ENCODE peak calls at places on chromosomes 4 and X, in eight cellular contexts. W is tibial nerve; P is pancreas; D is brain microvascular endothelial cell; Z is heart left ventricle; G is tibial artery; V is CD4-positive, alpha-beta memory T cell; E is neural progenitor cell. L is an unnamed sample. For H3K27me3, the result is how much of the 10 kb centered on the place peaks cover.

GRCh38 chrX:22974616-22975015 is 25.1 kb upstream of the DDX53 start:
- DNase-seq in E (no peak), Z (no peak), V (no peak), W (no peak), P (no peak), G (no peak), D (no peak), L (no peak)

GRCh38 chr4:108527729-108528128 is 92.6 kb upstream of the RPL34 start:
- DNase-seq in E (no peak), V (peak), P (no peak), G (no peak), W (no peak), D (no peak), Z (no peak), L (no peak)

GRCh38 chr4:158538176-158538575 is 16.5 kb downstream of the RXFP1 start:
- DNase-seq in P (no peak), G (no peak), W (no peak), D (peak), V (no peak), Z (no peak), E (no peak), L (no peak)

GRCh38 chr4:126939401-126939800 is 693.4 kb upstream of the INTU start:
- DNase-seq in V (no peak), D (peak), G (no peak), Z (no peak), E (no peak), W (no peak), P (no peak), L (no peak)

GRCh38 chr4:54703182-54703581 is 45.4 kb downstream of the KIT start:
- DNase-seq in P (no peak), W (no peak), G (no peak), E (no peak), D (no peak), Z (no peak), V (no peak), L (no peak)

GRCh38 chr4:180923476-180923875 is 1319.7 kb upstream of the TENM3 start:
- DNase-seq in V (no peak), Z (no peak), G (no peak), P (no peak), E (no peak), W (no peak), D (no peak), L (no peak)

GRCh38 chrX:9885150-9885549 is 82.0 kb upstream of the CLDN34 start:
- DNase-seq in V (peak), W (no peak), P (peak), D (peak), G (peak), E (peak), Z (peak), L (peak)

GRCh38 chr4:113555868-113556267 is 205.7 kb downstream of the CAMK2D start:
- DNase-seq in Z (peak), V (no peak), E (no peak), W (no peak), P (no peak), D (no peak), G (no peak), L (no peak)

GRCh38 chrX:96244955-96245354 is 439.7 kb upstream of the DIAPH2 start:
- DNase-seq in Z (no peak), E (no peak), P (no peak), G (no peak), V (no peak), D (no peak), W (no peak), L (no peak)

GRCh38 chr4:158826882-158827281 is 58.1 kb downstream of the FNIP2 start:
- DNase-seq in P (peak), D (no peak), G (no peak), V (peak), E (no peak), W (no peak), Z (no peak), L (no peak)

GRCh38 chrX:47611926-47612325 is 7.7 kb downstream of the SYN1 start:
- DNase-seq in Z (no peak), G (no peak), V (no peak), P (no peak), D (no peak), E (no peak), W (no peak), L (no peak)

GRCh38 chrX:47540754-47541538 is 20.1 kb upstream of the ARAF start:
- DNase-seq in G (peak), E (peak), W (peak), V (no peak), D (peak), P (peak), Z (peak), L (peak)

GRCh38 chr4:169243808-169244207 is 26.9 kb downstream of the SH3RF1 start:
- DNase-seq in W (no peak), D (peak), V (no peak), Z (no peak), P (no peak), G (no peak), E (peak), L (no peak)

GRCh38 chr4:87497141-87497540 is 32.0 kb downstream of the SPARCL1 start:
- DNase-seq in E (peak), P (no peak), Z (no peak), W (no peak), G (no peak), D (no peak), V (no peak), L (no peak)

GRCh38 chrX:38154818-38155217 is 65.9 kb downstream of the SRPX start:
- DNase-seq in V (no peak), P (no peak), W (no peak), E (no peak), Z (no peak), G (peak), D (no peak), L (no peak)

GRCh38 chrX:48800574-48801280 is 1.1 kb upstream of the HDAC6 start:
- DNase-seq in P (no peak), Z (no peak), G (no peak), E (no peak), W (no peak), V (no peak), D (no peak), L (no peak)

GRCh38 chr4:81833596-81833995 is 361.9 kb upstream of the RASGEF1B start:
- DNase-seq in G (no peak), W (no peak), V (no peak), P (no peak), D (no peak), E (peak), Z (no peak), L (no peak)

GRCh38 chrX:19017271-19017670 is 33.4 kb upstream of the PHKA2 start:
- DNase-seq in G (no peak), Z (no peak), E (peak), P (no peak), D (no peak), V (no peak), W (no peak), L (no peak)

GRCh38 chr4:153684182-153685073 is at the start of gene TLR2:
- DNase-seq in W (peak), Z (peak), D (no peak), P (peak), V (peak), E (peak), G (peak), L (peak)

GRCh38 chr4:121070696-121071639 is 1.4 kb downstream of the NDNF start:
- DNase-seq in W (peak), D (no peak), G (peak), Z (peak), E (peak), P (peak), V (peak), L (peak)

GRCh38 chrX:54928876-54929275 is 8.3 kb downstream of the TRO start:
- DNase-seq in E (no peak), D (no peak), V (no peak), P (no peak), Z (no peak), W (no peak), G (no peak), L (no peak)

GRCh38 chr4:24471623-24472510 is 112.5 kb downstream of the DHX15 start:
- DNase-seq in V (peak), D (no peak), Z (peak), E (peak), P (peak), W (no peak), G (no peak), L (peak)

GRCh38 chr4:106868381-106869035 is 167.6 kb downstream of the DKK2 start:
- DNase-seq in G (no peak), W (no peak), E (no peak), P (no peak), Z (no peak), V (no peak), D (peak), L (no peak)

GRCh38 chr4:182863501-182863900 is 53.7 kb downstream of the DCTD start:
- DNase-seq in V (no peak), G (no peak), D (no peak), P (no peak), E (no peak), Z (no peak), W (no peak), L (no peak)

GRCh38 chrX:37906357-37906756 is 59.0 kb upstream of the DYNLT3 start:
- DNase-seq in D (no peak), P (no peak), V (no peak), G (no peak), E (no peak), W (no peak), Z (no peak), L (no peak)

GRCh38 chr4:28886934-28887333 is 1833.2 kb upstream of the PCDH7 start:
- DNase-seq in V (no peak), W (no peak), P (no peak), D (no peak), G (no peak), Z (no peak), E (no peak), L (no peak)

GRCh38 chr4:40829586-40829985 is 79.8 kb downstream of the NSUN7 start:
- DNase-seq in P (no peak), D (no peak), G (no peak), V (no peak), E (no peak), Z (no peak), W (no peak), L (peak)

GRCh38 chr4:96642486-96642885 is 802.6 kb downstream of the PDHA2 start:
- DNase-seq in P (no peak), G (no peak), Z (no peak), W (no peak), V (no peak), D (no peak), E (peak), L (no peak)

GRCh38 chr4:78644744-78645330 is 93.3 kb downstream of the ANXA3 start:
- DNase-seq in W (peak), D (peak), V (peak), E (peak), Z (peak), G (peak), P (peak), L (peak)

GRCh38 chrX:101925733-101926132 is 6.1 kb downstream of the ZMAT1 start:
- DNase-seq in W (no peak), V (no peak), G (no peak), D (no peak), E (no peak), P (no peak), Z (no peak), L (no peak)

GRCh38 chrX:118536687-118537461 is 41.3 kb downstream of the DOCK11 start:
- DNase-seq in P (no peak), V (peak), Z (no peak), G (no peak), W (no peak), E (peak), D (peak), L (no peak)

GRCh38 chr4:73309211-73309610 is 50.6 kb upstream of the ANKRD17 start:
- DNase-seq in G (no peak), P (no peak), W (no peak), V (no peak), D (no peak), E (no peak), Z (no peak), L (no peak)

GRCh38 chrX:149392896-149393295 is 112.2 kb downstream of the IDS start:
- DNase-seq in Z (no peak), D (no peak), W (no peak), P (no peak), V (no peak), G (no peak), E (no peak), L (no peak)

DNA sequence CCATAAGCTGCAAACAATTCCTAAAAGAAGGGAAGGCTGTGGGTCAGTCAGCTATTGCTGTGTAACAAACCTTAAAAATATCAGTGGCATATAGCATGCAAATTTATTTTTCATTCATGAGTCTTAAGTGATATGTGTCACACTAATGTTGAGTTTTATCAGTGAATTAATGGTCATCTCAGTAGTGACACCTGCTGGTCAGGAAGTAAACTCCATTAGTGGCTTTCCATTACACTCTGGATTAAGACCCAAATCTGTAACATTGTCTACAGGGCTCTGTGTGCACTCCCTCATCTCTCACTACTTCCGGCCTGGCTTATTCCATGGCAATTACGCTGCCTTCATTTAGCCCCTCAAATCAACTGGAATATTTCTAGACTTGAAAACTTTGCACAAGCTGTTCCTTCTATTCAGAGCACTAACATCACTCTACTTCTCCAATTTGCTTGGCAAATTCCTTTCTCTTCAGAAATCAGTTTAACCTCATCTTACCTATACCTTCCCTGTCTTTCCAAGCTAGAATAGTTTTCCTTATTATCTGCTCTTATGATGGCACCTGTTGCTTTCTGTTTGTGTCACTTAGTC is 217.3 kb upstream of the TAPT1 start:
- DNase-seq in V (peak), E (peak), G (no peak), P (no peak), W (no peak), Z (no peak), D (peak), L (no peak)
- H3K27me3 ChIP-seq in V (under half), E (half or more), G (under half), P (under half), W (under half), Z (under half), D (under half), L (under half)

GRCh38 chr4:1405636-1406415 is 416 bp downstream of the NKX1-1 start:
- DNase-seq in Z (peak), V (no peak), P (no peak), D (no peak), G (no peak), E (no peak), W (no peak), L (peak)
- H3K27me3 ChIP-seq in Z (half or more), V (under half), P (under half), D (half or more), G (half or more), E (half or more), W (under half), L (half or more)

GRCh38 chr4:3462321-3462789 is 751 bp upstream of the DOK7 start:
- DNase-seq in P (peak), E (no peak), D (no peak), V (no peak), W (no peak), Z (no peak), G (no peak), L (no peak)

GRCh38 chr4:3462790-3463415 is at the start of gene DOK7:
- DNase-seq in Z (peak), G (no peak), E (peak), P (peak), D (no peak), V (no peak), W (no peak), L (no peak)

GRCh38 chr4:3458371-3458770 is 4.7 kb upstream of the DOK7 start:
- DNase-seq in Z (no peak), P (no peak), D (no peak), E (no peak), W (no peak), V (no peak), G (no peak), L (no peak)

GRCh38 chr4:3461515-3462291 is 1.4 kb upstream of the DOK7 start:
- DNase-seq in P (peak), Z (peak), E (no peak), V (no peak), G (no peak), D (no peak), W (no peak), L (peak)

DNA sequence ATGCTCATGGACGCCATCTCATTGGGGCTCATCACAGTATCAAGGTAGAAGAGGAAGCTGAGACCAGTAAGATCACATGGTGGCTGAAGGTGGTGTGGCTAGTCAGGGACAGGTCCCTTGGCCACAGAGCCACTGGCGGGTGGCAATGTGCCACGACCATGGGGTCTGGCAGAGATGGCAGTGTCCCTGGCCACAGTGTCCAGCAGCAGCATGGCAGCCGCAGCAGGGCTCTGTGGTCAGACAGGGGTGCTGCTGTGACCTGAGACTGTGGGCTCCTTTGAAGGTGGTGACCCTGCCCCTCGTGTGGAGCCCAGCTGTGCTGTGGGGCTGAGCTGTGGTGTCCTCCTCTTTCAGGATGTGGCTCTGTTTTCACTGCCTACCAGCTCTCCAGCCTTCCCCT is 2.2 kb upstream of the DOK7 start:
- DNase-seq in Z (no peak), P (no peak), V (no peak), E (no peak), G (no peak), D (no peak), W (no peak), L (peak)
- H3K27me3 ChIP-seq in Z (under half), P (under half), V (under half), E (half or more), G (under half), D (under half), W (under half), L (under half)

DNA sequence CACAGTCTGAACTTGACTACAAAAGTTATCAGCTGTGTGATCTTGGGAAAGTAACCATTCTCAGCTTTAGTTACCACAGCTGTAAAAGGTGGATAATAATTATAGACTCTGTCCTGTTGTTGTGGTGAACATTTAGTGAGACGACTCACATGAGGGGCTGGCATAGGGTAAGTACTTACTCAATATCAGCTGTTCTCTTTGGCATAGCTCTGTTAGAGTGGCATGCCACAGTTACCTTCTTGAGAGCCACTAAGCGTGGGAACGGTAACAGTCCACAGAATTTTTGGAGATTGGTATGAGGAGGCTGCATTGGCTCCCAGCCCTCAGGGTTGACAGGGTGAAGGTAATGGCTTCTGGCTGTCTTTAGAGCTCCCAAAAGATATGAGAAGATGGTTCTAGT is 13.2 kb upstream of the HAND2 start:
- DNase-seq in Z (no peak), P (no peak), V (no peak), G (no peak), E (no peak), W (no peak), D (no peak), L (no peak)
- H3K27me3 ChIP-seq in Z (under half), P (under half), V (under half), G (under half), E (half or more), W (under half), D (under half), L (half or more)

DNA sequence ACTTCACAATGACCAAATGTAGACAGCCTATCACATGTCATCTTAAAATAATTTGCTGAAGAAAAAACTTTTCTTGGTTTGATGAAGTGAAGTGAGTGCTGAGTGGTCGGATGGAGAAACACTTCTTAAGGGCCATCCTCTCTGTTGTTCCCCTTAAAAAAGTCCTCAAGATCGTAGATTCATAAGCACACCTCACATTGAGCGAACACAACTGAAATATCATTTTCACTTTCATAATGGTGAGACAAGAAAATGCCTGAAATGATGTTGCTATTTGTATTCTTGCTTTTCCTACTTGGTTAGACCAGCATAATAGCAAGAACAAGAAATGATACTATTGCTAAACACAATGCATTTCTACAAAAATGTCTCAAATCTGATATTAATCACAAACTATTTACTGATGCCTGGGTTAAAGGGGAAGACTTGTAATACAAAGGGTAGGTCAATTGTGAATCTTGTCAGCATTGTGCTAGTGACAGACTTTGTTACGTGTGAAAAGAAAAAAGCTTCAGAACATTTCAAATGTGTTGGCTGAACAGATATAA is 305.6 kb upstream of the NR3C2 start:
- DNase-seq in P (no peak), G (no peak), W (no peak), V (no peak), D (no peak), E (no peak), Z (no peak), L (no peak)
- H3K27me3 ChIP-seq in P (under half), G (under half), W (under half), V (under half), D (under half), E (under half), Z (under half), L (under half)

GRCh38 chr4:110620352-110621327 is 2.2 kb downstream of the PITX2 start:
- DNase-seq in G (no peak), V (no peak), P (no peak), W (no peak), E (peak), D (no peak), Z (no peak), L (no peak)
- H3K27me3 ChIP-seq in G (half or more), V (half or more), P (under half), W (under half), E (half or more), D (half or more), Z (half or more), L (half or more)

GRCh38 chr4:188117631-188118030 is 8.2 kb upstream of the TRIML2 start:
- DNase-seq in G (no peak), D (no peak), E (no peak), Z (no peak), V (no peak), P (no peak), W (no peak), L (no peak)

GRCh38 chr4:188110741-188111458 is 1.5 kb upstream of the TRIML2 start:
- DNase-seq in P (no peak), Z (no peak), E (no peak), V (no peak), D (peak), G (no peak), W (no peak), L (no peak)

GRCh38 chr4:188109157-188109755 is at the start of gene TRIML2:
- DNase-seq in V (no peak), D (no peak), P (no peak), E (no peak), G (no peak), Z (no peak), W (no peak), L (no peak)

GRCh38 chr4:188110036-188110435 is 633 bp upstream of the TRIML2 start:
- DNase-seq in Z (no peak), G (no peak), D (no peak), V (no peak), P (no peak), E (no peak), W (no peak), L (no peak)

GRCh38 chr4:188113156-188113555 is 3.8 kb upstream of the TRIML2 start:
- DNase-seq in P (no peak), D (peak), V (no peak), G (no peak), Z (no peak), W (no peak), E (no peak), L (no peak)
- H3K27me3 ChIP-seq in P (under half), D (under half), V (under half), G (under half), Z (under half), W (under half), E (under half), L (under half)

L was measured in left lung.